ENCODE peak calls at places on chromosomes 5 and 9, in nine cellular contexts. I is lower leg skin; H is fibroblast of lung; D is PC-3; K is dorsolateral prefrontal cortex; M is CD4-positive, alpha-beta T cell; N is MM.1S; Q is OCI-LY7; B is fibroblast of villous mesenchyme. T is an unnamed sample.

GRCh38 chr9:109910616-109911568 is 130.9 kb downstream of the PALM2AKAP2 start:
- DNase-seq in I (no peak), H (peak), D (peak), K (no peak), M (no peak), N (no peak), Q (no peak), B (peak), T (no peak)

GRCh38 chr5:108727639-108728565 is 19.8 kb upstream of the FER start:
- DNase-seq in I (peak), H (peak), D (peak), K (peak), M (peak), N (peak), Q (peak), B (peak), T (peak)

GRCh38 chr5:73998496-73998895 is 372.5 kb downstream of the ARHGEF28 start:
- DNase-seq in I (no peak), H (no peak), D (no peak), K (no peak), M (no peak), N (no peak), Q (no peak), B (peak), T (no peak)

GRCh38 chr5:34652466-34652865 is 3.7 kb upstream of the RAI14 start:
- DNase-seq in I (no peak), H (no peak), D (no peak), K (no peak), M (no peak), N (no peak), Q (no peak), B (no peak), T (no peak)

GRCh38 chr9:124339603-124340146 is 75.6 kb downstream of the PSMB7 start:
- DNase-seq in I (no peak), H (no peak), D (no peak), K (no peak), M (no peak), N (no peak), Q (no peak), B (no peak), T (no peak)

GRCh38 chr9:91951944-91952520 is 2.0 kb upstream of the ROR2 start:
- DNase-seq in I (no peak), H (peak), D (no peak), K (no peak), M (no peak), N (no peak), Q (no peak), B (peak), T (no peak)

GRCh38 chr5:125026900-125027731 is 280.7 kb upstream of the ZNF608 start:
- DNase-seq in I (no peak), H (no peak), D (peak), K (no peak), M (no peak), N (no peak), Q (no peak), B (peak), T (no peak)

GRCh38 chr5:120568716-120569115 is 104.6 kb downstream of the PRR16 start:
- DNase-seq in I (no peak), H (no peak), D (no peak), K (no peak), M (no peak), N (no peak), Q (no peak), B (no peak), T (no peak)

GRCh38 chr9:95459218-95459617 is 57.6 kb downstream of the PTCH1 start:
- DNase-seq in I (no peak), H (peak), D (no peak), K (no peak), M (no peak), N (no peak), Q (no peak), B (peak), T (no peak)

GRCh38 chr5:22521521-22521920 is 331.6 kb downstream of the CDH12 start:
- DNase-seq in I (no peak), H (peak), D (no peak), K (no peak), M (no peak), N (no peak), Q (no peak), B (no peak), T (no peak)

GRCh38 chr9:124220551-124221451 is 36.9 kb upstream of the NEK6 start:
- DNase-seq in I (no peak), H (peak), D (peak), K (no peak), M (no peak), N (no peak), Q (no peak), B (peak), T (no peak)

GRCh38 chr9:116589392-116590354 is 97.4 kb upstream of the TRIM32 start:
- DNase-seq in I (no peak), H (peak), D (peak), K (no peak), M (no peak), N (peak), Q (peak), B (peak), T (peak)

GRCh38 chr5:102583663-102584062 is 84.9 kb upstream of the SLCO6A1 start:
- DNase-seq in I (no peak), H (peak), D (peak), K (no peak), M (no peak), N (peak), Q (peak), B (peak), T (no peak)

GRCh38 chr5:157761690-157762611 is 18.4 kb downstream of the LSM11 start:
- DNase-seq in I (no peak), H (peak), D (peak), K (no peak), M (no peak), N (peak), Q (peak), B (peak), T (peak)

GRCh38 chr5:14959443-14960119 is 88.0 kb upstream of the ANKH start:
- DNase-seq in I (no peak), H (no peak), D (peak), K (no peak), M (no peak), N (no peak), Q (no peak), B (no peak), T (no peak)

GRCh38 chr5:91383956-91384300 is 811 bp upstream of the ARRDC3 start:
- DNase-seq in I (no peak), H (no peak), D (no peak), K (no peak), M (no peak), N (peak), Q (peak), B (no peak), T (no peak)

GRCh38 chr9:88380118-88380517 is 8.1 kb upstream of the SPIN1 start:
- DNase-seq in I (no peak), H (no peak), D (no peak), K (no peak), M (no peak), N (no peak), Q (no peak), B (no peak), T (no peak)

GRCh38 chr5:147601652-147602051 is 91.8 kb upstream of the DPYSL3 start:
- DNase-seq in I (no peak), H (no peak), D (no peak), K (no peak), M (no peak), N (peak), Q (no peak), B (no peak), T (no peak)

GRCh38 chr5:141186897-141187512 is at the start of gene PCDHB9:
- DNase-seq in I (no peak), H (peak), D (peak), K (no peak), M (no peak), N (peak), Q (peak), B (peak), T (no peak)

GRCh38 chr5:95960802-95961616 is 642 bp downstream of the ELL2 start:
- DNase-seq in I (peak), H (peak), D (peak), K (peak), M (peak), N (peak), Q (peak), B (peak), T (peak)

GRCh38 chr5:170223349-170223748 is 9.4 kb upstream of the C5orf58 start:
- DNase-seq in I (no peak), H (no peak), D (no peak), K (no peak), M (no peak), N (no peak), Q (no peak), B (peak), T (no peak)

GRCh38 chr5:179326176-179326997 is 18.9 kb downstream of the ADAMTS2 start:
- DNase-seq in I (peak), H (peak), D (no peak), K (no peak), M (no peak), N (no peak), Q (no peak), B (peak), T (no peak)

GRCh38 chr9:95031711-95032461 is 285.6 kb downstream of the FANCC start:
- DNase-seq in I (no peak), H (no peak), D (no peak), K (no peak), M (no peak), N (peak), Q (peak), B (no peak), T (no peak)

GRCh38 chr9:21326526-21327139 is 8.6 kb downstream of the KLHL9 start:
- DNase-seq in I (no peak), H (peak), D (peak), K (no peak), M (no peak), N (peak), Q (peak), B (peak), T (peak)

GRCh38 chr5:17239953-17240352 is 22.5 kb downstream of the BASP1 start:
- DNase-seq in I (no peak), H (no peak), D (no peak), K (no peak), M (no peak), N (no peak), Q (no peak), B (no peak), T (no peak)

GRCh38 chr9:134421888-134422287 is 95.6 kb downstream of the RXRA start:
- DNase-seq in I (no peak), H (no peak), D (no peak), K (no peak), M (no peak), N (no peak), Q (no peak), B (no peak), T (no peak)

GRCh38 chr5:39214912-39215709 is 4.3 kb downstream of the FYB1 start:
- DNase-seq in I (no peak), H (no peak), D (no peak), K (no peak), M (no peak), N (no peak), Q (no peak), B (no peak), T (no peak)

GRCh38 chr9:75265525-75265972 is 177.2 kb downstream of the OSTF1 start:
- DNase-seq in I (peak), H (peak), D (peak), K (no peak), M (peak), N (peak), Q (peak), B (peak), T (peak)

GRCh38 chr5:16957305-16958165 is 21.4 kb upstream of the MYO10 start:
- DNase-seq in I (no peak), H (peak), D (peak), K (no peak), M (no peak), N (no peak), Q (no peak), B (peak), T (no peak)

DNA sequence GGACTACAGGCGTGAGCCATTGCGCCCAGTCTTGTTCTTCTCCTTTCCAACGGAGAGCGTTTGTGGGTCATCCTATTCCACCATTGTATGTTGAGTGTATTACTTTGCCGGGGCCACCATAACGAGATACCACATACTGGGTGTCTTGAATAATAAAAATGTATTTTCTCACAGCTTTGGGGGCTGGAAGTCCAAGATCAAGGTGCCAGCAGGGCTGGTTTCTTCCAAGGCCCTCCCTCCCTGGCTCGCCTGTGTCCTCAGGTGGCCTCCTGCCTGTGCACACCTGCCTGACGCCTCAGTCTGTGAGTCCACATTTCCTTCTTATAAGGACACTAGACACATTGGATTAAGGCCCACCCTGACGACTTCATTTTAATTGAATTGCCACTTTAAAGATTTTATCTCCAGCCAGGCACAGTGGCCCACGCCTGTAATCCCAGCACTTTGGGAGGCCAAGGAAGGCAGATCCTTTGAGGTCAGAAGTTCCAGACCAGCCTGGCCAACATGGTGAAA is 175.1 kb downstream of the C9orf50 start:
- DNase-seq in I (no peak), H (no peak), D (no peak), K (no peak), M (no peak), N (no peak), Q (no peak), B (no peak), T (no peak)
- TF ChIP-seq CTCF in I (no peak), H (no peak), D (no peak), K (no peak), M (no peak), N (no peak), Q (no peak), B (no peak), T (no peak)

GRCh38 chr5:113660848-113661247 is 147.4 kb downstream of the YTHDC2 start:
- DNase-seq in I (no peak), H (no peak), D (no peak), K (no peak), M (no peak), N (no peak), Q (no peak), B (no peak), T (no peak)

DNA sequence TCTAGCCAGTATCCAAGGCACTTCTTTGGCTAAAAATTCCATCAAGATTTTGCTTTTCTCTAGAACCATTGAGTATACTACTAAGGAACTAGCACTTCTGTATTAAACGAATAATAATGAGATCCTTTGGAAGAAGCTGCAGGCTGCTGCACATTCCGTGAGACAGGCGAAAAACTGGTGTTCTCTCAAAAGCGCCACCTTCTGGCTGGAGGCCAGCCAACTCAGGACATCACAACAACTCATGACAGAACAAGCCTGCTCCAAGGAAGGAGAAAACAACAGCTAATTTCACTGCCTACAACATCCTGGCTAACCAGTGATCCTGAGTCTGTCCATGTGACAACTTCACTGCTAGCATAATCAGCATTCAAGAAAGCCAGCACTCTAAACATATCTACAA is 150.4 kb downstream of the YTHDC2 start:
- DNase-seq in I (peak), H (peak), D (peak), K (no peak), M (no peak), N (peak), Q (peak), B (peak), T (peak)
- TF ChIP-seq CTCF in I (no peak), H (peak), D (peak), K (no peak), M (no peak), N (peak), Q (peak), B (peak), T (peak)

DNA sequence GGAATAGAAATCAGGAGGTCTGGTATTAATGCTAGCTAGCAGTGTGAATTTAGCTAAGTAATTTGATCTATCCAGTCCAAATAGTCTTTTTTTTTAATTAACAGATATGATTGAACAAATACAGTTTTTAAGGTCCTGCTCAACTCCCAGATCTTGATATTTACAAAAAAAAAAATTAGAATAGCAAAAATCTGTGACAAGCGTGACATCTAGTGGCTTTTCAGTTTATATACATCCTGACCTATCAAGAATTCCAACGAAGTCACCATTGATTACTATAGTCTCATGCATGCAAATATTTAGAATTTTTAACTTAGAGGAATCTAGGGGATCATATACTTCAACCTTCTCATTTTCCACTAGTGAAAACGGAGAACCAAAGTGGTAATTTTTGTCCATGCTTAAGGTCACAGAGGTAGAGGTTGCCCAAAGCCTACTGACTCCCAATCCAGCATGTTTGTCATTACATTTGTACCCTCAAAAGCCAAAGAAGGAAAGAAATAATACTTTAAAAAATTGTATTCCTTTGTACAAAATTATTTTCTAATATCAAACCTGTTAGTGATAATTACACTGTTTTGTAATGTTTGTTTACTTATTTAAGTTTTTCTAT is 17.6 kb upstream of the TARS1 start:
- DNase-seq in I (no peak), H (peak), D (peak), K (no peak), M (no peak), N (peak), Q (peak), B (peak), T (no peak)
- TF ChIP-seq CTCF in I (no peak), H (peak), D (peak), K (peak), M (peak), N (peak), Q (peak), B (peak), T (peak)

GRCh38 chr9:6681957-6682501 is 36.5 kb upstream of the GLDC start:
- DNase-seq in I (peak), H (no peak), D (no peak), K (no peak), M (no peak), N (no peak), Q (no peak), B (no peak), T (no peak)

GRCh38 chr9:6689893-6690634 is 44.5 kb upstream of the GLDC start:
- DNase-seq in I (no peak), H (no peak), D (no peak), K (no peak), M (no peak), N (no peak), Q (peak), B (no peak), T (no peak)

GRCh38 chr9:6681147-6681956 is 35.8 kb upstream of the GLDC start:
- DNase-seq in I (peak), H (peak), D (peak), K (peak), M (peak), N (peak), Q (peak), B (peak), T (peak)

GRCh38 chr9:6687180-6687579 is 41.7 kb upstream of the GLDC start:
- DNase-seq in I (no peak), H (no peak), D (no peak), K (no peak), M (no peak), N (no peak), Q (no peak), B (no peak), T (no peak)

DNA sequence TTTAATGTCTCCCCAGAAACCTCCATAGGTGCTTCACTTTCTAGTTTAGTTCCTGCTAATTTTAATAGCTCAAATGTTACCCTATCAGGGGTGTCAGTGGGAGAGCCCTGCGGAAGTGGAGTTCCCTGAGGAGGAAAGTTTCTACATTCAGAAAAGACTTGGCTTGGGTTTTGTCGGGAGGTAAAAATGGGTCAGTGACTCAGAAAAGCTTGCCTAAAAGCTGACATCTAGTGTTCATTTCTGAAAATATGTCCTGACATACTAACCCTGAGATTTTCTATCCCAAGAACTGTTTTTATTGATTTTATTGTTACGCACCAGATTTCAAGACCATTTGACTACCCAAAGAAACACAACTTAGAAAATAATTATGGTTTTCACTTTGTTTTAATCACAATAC is 40.9 kb upstream of the GLDC start:
- DNase-seq in I (no peak), H (peak), D (peak), K (no peak), M (no peak), N (no peak), Q (peak), B (peak), T (no peak)
- TF ChIP-seq CTCF in I (no peak), H (peak), D (peak), K (peak), M (peak), N (peak), Q (peak), B (peak), T (peak)